ENCODE peak calls at places on chromosome 17, in six cellular contexts. G is IMR-90, M is M059J, B is Karpas-422, Y is GM18507, U is neural progenitor cell. E is an unnamed sample.

GRCh38 chr17:36703860-36704266 is 102.5 kb downstream of the MRM1 start:
- DNase-seq in G (peak; percentile 11), U (peak; percentile 94), Y (no peak), M (peak; percentile 28), B (peak; percentile 60), E (peak; percentile 37)

GRCh38 chr17:66383353-66383752 is 80.9 kb downstream of the PRKCA start:
- DNase-seq in G (peak; percentile 96), U (no peak), B (no peak), Y (no peak), M (no peak), E (peak; percentile 54)

GRCh38 chr17:80789356-80789902 is 202.2 kb upstream of the CHMP6 start:
- DNase-seq in M (peak; percentile 82), G (peak; percentile 97), U (no peak), Y (peak; percentile 40), B (peak; percentile 91), E (no peak)

GRCh38 chr17:82775033-82775823 is 23.4 kb downstream of the TBCD start:
- DNase-seq in G (no peak), Y (no peak), M (no peak), B (peak; percentile 42), U (peak; percentile 74), E (peak; percentile 41)

GRCh38 chr17:76635039-76635438 is 8.5 kb downstream of the ST6GALNAC1 start:
- DNase-seq in U (no peak), G (peak; percentile 58), Y (no peak), M (peak; percentile 12), B (no peak), E (no peak)

GRCh38 chr17:43570518-43570928 is 24.4 kb upstream of the ETV4 start:
- DNase-seq in U (no peak), M (peak; percentile 90), B (no peak), G (peak; percentile 86), Y (no peak), E (no peak)

GRCh38 chr17:69335018-69335417 is 8.1 kb upstream of the ABCA5 start:
- DNase-seq in G (peak; percentile 60), U (no peak), M (no peak), B (peak; percentile 83), Y (no peak), E (peak; percentile 36)

GRCh38 chr17:63848834-63849689 is 6.6 kb upstream of the SMARCD2 start:
- DNase-seq in G (peak; percentile 80), B (peak; percentile 97), U (peak; percentile 91), Y (peak; percentile 91), M (peak; percentile 38), E (peak; percentile 66)

GRCh38 chr17:74110467-74110866 is 93.0 kb upstream of the RPL38 start:
- DNase-seq in B (no peak), G (no peak), M (no peak), U (peak; percentile 53), Y (no peak), E (no peak)

GRCh38 chr17:78538033-78538776 is 39.0 kb downstream of the DNAH17 start:
- DNase-seq in B (no peak), G (no peak), U (peak; percentile 62), Y (no peak), M (peak; percentile 7), E (no peak)

GRCh38 chr17:36641877-36642845 is 40.8 kb downstream of the MRM1 start:
- DNase-seq in U (peak; percentile 70), Y (no peak), B (no peak), G (no peak), M (no peak), E (peak; percentile 83)

GRCh38 chr17:19728114-19728495 is 11.7 kb upstream of the SLC47A2 start:
- DNase-seq in G (peak; percentile 63), B (no peak), U (no peak), M (peak; percentile 83), Y (no peak), E (peak; percentile 88)

GRCh38 chr17:55053855-55054254 is 85.3 kb downstream of the STXBP4 start:
- DNase-seq in G (peak; percentile 13), Y (no peak), M (peak; percentile 3), B (no peak), U (no peak), E (peak; percentile 3)

GRCh38 chr17:9166678-9167077 is 145.4 kb downstream of the NTN1 start:
- DNase-seq in M (no peak), G (no peak), B (peak; percentile 11), U (no peak), Y (no peak), E (no peak)

GRCh38 chr17:74020522-74020921 is 183.0 kb upstream of the RPL38 start:
- DNase-seq in Y (no peak), B (no peak), M (no peak), U (no peak), G (no peak), E (no peak)

GRCh38 chr17:83200746-83201145 is 121.3 kb downstream of the METRNL start:
- DNase-seq in U (no peak), G (no peak), Y (no peak), M (no peak), B (no peak), E (no peak)

GRCh38 chr17:46795379-46795952 is 23.0 kb downstream of the WNT3 start:
- DNase-seq in M (no peak), G (no peak), Y (no peak), U (no peak), B (no peak), E (no peak)

GRCh38 chr17:49748791-49749190 is 15.1 kb downstream of the FAM117A start:
- DNase-seq in G (no peak), B (no peak), Y (peak; percentile 54), M (no peak), U (no peak), E (no peak)

GRCh38 chr17:77728022-77728671 is 230.4 kb upstream of the TNRC6C start:
- DNase-seq in M (no peak), Y (no peak), G (no peak), B (no peak), U (no peak), E (peak; percentile 62)

GRCh38 chr17:73261952-73262675 is 434 bp upstream of the CPSF4L start:
- DNase-seq in B (no peak), G (no peak), Y (no peak), M (no peak), U (peak; percentile 69), E (peak; percentile 36)

GRCh38 chr17:6161456-6161855 is 91.3 kb downstream of the WSCD1 start:
- DNase-seq in Y (no peak), M (no peak), B (no peak), U (no peak), G (no peak), E (no peak)

GRCh38 chr17:73628642-73629552 is 15.3 kb downstream of the SDK2 start:
- DNase-seq in M (no peak), U (no peak), Y (no peak), G (no peak), B (no peak), E (no peak)

GRCh38 chr17:38879878-38880727 is 10.2 kb downstream of the LASP1 start:
- DNase-seq in U (peak; percentile 85), M (peak; percentile 92), Y (no peak), G (peak; percentile 83), B (no peak), E (no peak)

GRCh38 chr17:16100737-16101400 is 101.2 kb downstream of the TTC19 start:
- DNase-seq in Y (no peak), M (peak; percentile 22), U (no peak), G (no peak), B (peak; percentile 82), E (no peak)

GRCh38 chr17:20281860-20282259 is 185.5 kb downstream of the LGALS9B start:
- DNase-seq in Y (no peak), G (no peak), M (no peak), B (no peak), U (no peak), E (no peak)

GRCh38 chr17:4938069-4938491 is 1.8 kb downstream of the SLC25A11 start:
- DNase-seq in G (no peak), Y (no peak), U (no peak), M (no peak), B (no peak), E (no peak)

GRCh38 chr17:39082482-39082881 is 69.0 kb downstream of the PLXDC1 start:
- DNase-seq in G (peak; percentile 63), B (no peak), M (no peak), Y (no peak), U (no peak), E (no peak)

GRCh38 chr17:42438600-42439567 is 15.8 kb upstream of the CAVIN1 start:
- DNase-seq in M (no peak), U (no peak), Y (no peak), B (peak; percentile 73), G (no peak), E (no peak)

GRCh38 chr17:52532373-52532772 is 373.9 kb upstream of the CA10 start:
- DNase-seq in Y (no peak), B (no peak), M (no peak), U (no peak), G (no peak), E (no peak)

GRCh38 chr17:20092973-20093626 is 83.9 kb downstream of the SPECC1 start:
- DNase-seq in M (no peak), Y (no peak), B (no peak), U (no peak), G (no peak), E (no peak)

GRCh38 chr17:78924481-78925151 is 571 bp downstream of the TIMP2 start:
- DNase-seq in G (no peak), Y (no peak), B (no peak), U (peak; percentile 79), M (peak; percentile 51), E (peak; percentile 77)

GRCh38 chr17:18332909-18333489 is 17.9 kb downstream of the SMCR8 start:
- DNase-seq in M (no peak), G (peak; percentile 28), B (no peak), U (no peak), Y (no peak), E (no peak)

GRCh38 chr17:60598001-60598736 is 1.8 kb upstream of the PPM1D start:
- DNase-seq in M (no peak), U (no peak), G (no peak), Y (no peak), B (no peak), E (no peak)

GRCh38 chr17:74569392-74570003 is 2.2 kb upstream of the CD300H start:
- DNase-seq in G (peak; percentile 58), M (peak; percentile 99), U (no peak), Y (no peak), B (no peak), E (no peak)

GRCh38 chr17:72373910-72374741 is 253.3 kb downstream of the SOX9 start:
- DNase-seq in M (peak; percentile 71), U (peak; percentile 37), Y (no peak), B (no peak), G (peak; percentile 63), E (peak; percentile 65)

GRCh38 chr17:40415390-40415789 is 2.3 kb downstream of the TOP2A start:
- DNase-seq in G (peak; percentile 59), Y (no peak), M (peak; percentile 30), U (peak; percentile 33), B (peak; percentile 78), E (peak; percentile 49)

GRCh38 chr17:5838661-5839300 is 231.4 kb upstream of the WSCD1 start:
- DNase-seq in B (peak; percentile 44), Y (no peak), U (peak; percentile 39), M (no peak), G (no peak), E (no peak)

GRCh38 chr17:73420897-73421296 is 109.1 kb upstream of the CDC42EP4 start:
- DNase-seq in B (no peak), M (peak; percentile 94), U (no peak), G (peak; percentile 9), Y (no peak), E (peak; percentile 68)

GRCh38 chr17:14737984-14738651 is 437.2 kb downstream of the HS3ST3B1 start:
- DNase-seq in U (peak; percentile 41), B (no peak), G (peak; percentile 99), Y (no peak), M (peak; percentile 97), E (no peak)

E was measured in SK-N-SH.